ENCODE peak calls at places on chromosomes 4 and X, in ten cellular contexts. One of them, this sample, is unnamed.
A peak's percentile ranks its signal among the peaks of the same experiment; 100 is the strongest.

GRCh38 chr4:72383439-72383838 is 185.6 kb downstream of the ADAMTS3 start:
- DNase-seq in breast epithelium: no peak
- DNase-seq in GM13977: no peak
- DNase-seq in CD4-positive, alpha-beta T cell: no peak
- DNase-seq in BJ: no peak
- DNase-seq in hepatocyte: no peak
- DNase-seq in WTC11: no peak
- DNase-seq in progenitor cell of endocrine pancreas: no peak
- DNase-seq in psoas muscle: no peak
- DNase-seq in fibroblast of pulmonary artery: no peak
- DNase-seq in this sample: no peak

GRCh38 chrX:104335765-104336164 is 81.0 kb upstream of the ESX1 start:
- DNase-seq in BJ: peak; percentile 77
- DNase-seq in WTC11: no peak
- DNase-seq in progenitor cell of endocrine pancreas: no peak
- DNase-seq in GM13977: no peak
- DNase-seq in psoas muscle: no peak
- DNase-seq in breast epithelium: no peak
- DNase-seq in hepatocyte: no peak
- DNase-seq in CD4-positive, alpha-beta T cell: no peak
- DNase-seq in fibroblast of pulmonary artery: peak; percentile 66
- DNase-seq in this sample: peak; percentile 38

GRCh38 chr4:40687676-40688389 is 58.2 kb upstream of the RBM47 start:
- DNase-seq in BJ: no peak
- DNase-seq in breast epithelium: no peak
- DNase-seq in WTC11: no peak
- DNase-seq in hepatocyte: no peak
- DNase-seq in progenitor cell of endocrine pancreas: no peak
- DNase-seq in psoas muscle: no peak
- DNase-seq in GM13977: no peak
- DNase-seq in CD4-positive, alpha-beta T cell: no peak
- DNase-seq in fibroblast of pulmonary artery: peak; percentile 42
- DNase-seq in this sample: no peak

GRCh38 chr4:91285485-91285884 is 1018.3 kb upstream of the GRID2 start:
- DNase-seq in breast epithelium: no peak
- DNase-seq in BJ: no peak
- DNase-seq in progenitor cell of endocrine pancreas: no peak
- DNase-seq in fibroblast of pulmonary artery: no peak
- DNase-seq in psoas muscle: no peak
- DNase-seq in WTC11: no peak
- DNase-seq in hepatocyte: no peak
- DNase-seq in CD4-positive, alpha-beta T cell: no peak
- DNase-seq in GM13977: no peak
- DNase-seq in this sample: no peak

GRCh38 chr4:19152264-19152663 is 1099.4 kb upstream of the SLIT2 start:
- DNase-seq in hepatocyte: no peak
- DNase-seq in GM13977: no peak
- DNase-seq in BJ: no peak
- DNase-seq in breast epithelium: no peak
- DNase-seq in WTC11: no peak
- DNase-seq in CD4-positive, alpha-beta T cell: no peak
- DNase-seq in fibroblast of pulmonary artery: no peak
- DNase-seq in progenitor cell of endocrine pancreas: no peak
- DNase-seq in psoas muscle: no peak
- DNase-seq in this sample: no peak

GRCh38 chrX:148661035-148661434 is 160.6 kb downstream of the AFF2 start:
- DNase-seq in breast epithelium: no peak
- DNase-seq in hepatocyte: no peak
- DNase-seq in GM13977: no peak
- DNase-seq in progenitor cell of endocrine pancreas: no peak
- DNase-seq in fibroblast of pulmonary artery: peak; percentile 10
- DNase-seq in WTC11: no peak
- DNase-seq in BJ: no peak
- DNase-seq in psoas muscle: no peak
- DNase-seq in CD4-positive, alpha-beta T cell: no peak
- DNase-seq in this sample: no peak

GRCh38 chr4:147526272-147526654 is 45.4 kb downstream of the EDNRA start:
- DNase-seq in WTC11: no peak
- DNase-seq in psoas muscle: no peak
- DNase-seq in BJ: no peak
- DNase-seq in hepatocyte: no peak
- DNase-seq in CD4-positive, alpha-beta T cell: no peak
- DNase-seq in progenitor cell of endocrine pancreas: no peak
- DNase-seq in GM13977: peak; percentile 12
- DNase-seq in fibroblast of pulmonary artery: no peak
- DNase-seq in breast epithelium: no peak
- DNase-seq in this sample: no peak

GRCh38 chrX:86171366-86171765 is 23.1 kb downstream of the DACH2 start:
- DNase-seq in CD4-positive, alpha-beta T cell: no peak
- DNase-seq in hepatocyte: peak; percentile 39
- DNase-seq in fibroblast of pulmonary artery: peak; percentile 6
- DNase-seq in progenitor cell of endocrine pancreas: no peak
- DNase-seq in WTC11: peak; percentile 16
- DNase-seq in BJ: no peak
- DNase-seq in psoas muscle: no peak
- DNase-seq in breast epithelium: no peak
- DNase-seq in GM13977: no peak
- DNase-seq in this sample: no peak

GRCh38 chr4:81256059-81256635 is 41.1 kb upstream of the PRKG2 start:
- DNase-seq in BJ: no peak
- DNase-seq in progenitor cell of endocrine pancreas: no peak
- DNase-seq in WTC11: no peak
- DNase-seq in psoas muscle: no peak
- DNase-seq in breast epithelium: no peak
- DNase-seq in fibroblast of pulmonary artery: no peak
- DNase-seq in GM13977: no peak
- DNase-seq in CD4-positive, alpha-beta T cell: no peak
- DNase-seq in hepatocyte: no peak
- DNase-seq in this sample: no peak

GRCh38 chr4:36392049-36392448 is 110.6 kb downstream of the DTHD1 start:
- DNase-seq in WTC11: no peak
- DNase-seq in psoas muscle: no peak
- DNase-seq in CD4-positive, alpha-beta T cell: no peak
- DNase-seq in progenitor cell of endocrine pancreas: no peak
- DNase-seq in fibroblast of pulmonary artery: no peak
- DNase-seq in BJ: no peak
- DNase-seq in hepatocyte: peak; percentile 27
- DNase-seq in GM13977: no peak
- DNase-seq in breast epithelium: no peak
- DNase-seq in this sample: no peak

GRCh38 chr4:7512946-7513345 is 78.2 kb upstream of the PSAPL1 start:
- DNase-seq in fibroblast of pulmonary artery: no peak
- DNase-seq in hepatocyte: no peak
- DNase-seq in progenitor cell of endocrine pancreas: no peak
- DNase-seq in WTC11: no peak
- DNase-seq in psoas muscle: no peak
- DNase-seq in BJ: no peak
- DNase-seq in breast epithelium: no peak
- DNase-seq in GM13977: no peak
- DNase-seq in CD4-positive, alpha-beta T cell: no peak
- DNase-seq in this sample: no peak

GRCh38 chr4:110614173-110614948 is 8.5 kb downstream of the PITX2 start:
- DNase-seq in fibroblast of pulmonary artery: no peak
- DNase-seq in psoas muscle: no peak
- DNase-seq in hepatocyte: no peak
- DNase-seq in progenitor cell of endocrine pancreas: no peak
- DNase-seq in BJ: no peak
- DNase-seq in GM13977: peak; percentile 17
- DNase-seq in WTC11: peak; percentile 74
- DNase-seq in breast epithelium: no peak
- DNase-seq in CD4-positive, alpha-beta T cell: no peak
- DNase-seq in this sample: no peak

GRCh38 chr4:149409186-149410056 is 406.2 kb downstream of the IQCM start:
- DNase-seq in hepatocyte: no peak
- DNase-seq in CD4-positive, alpha-beta T cell: no peak
- DNase-seq in progenitor cell of endocrine pancreas: no peak
- DNase-seq in GM13977: no peak
- DNase-seq in BJ: peak; percentile 19
- DNase-seq in fibroblast of pulmonary artery: peak; percentile 89
- DNase-seq in breast epithelium: no peak
- DNase-seq in WTC11: no peak
- DNase-seq in psoas muscle: peak; percentile 44
- DNase-seq in this sample: peak; percentile 57

GRCh38 chrX:13487731-13488505 is 81.5 kb upstream of the EGFL6 start:
- DNase-seq in fibroblast of pulmonary artery: peak; percentile 91
- DNase-seq in WTC11: peak; percentile 9
- DNase-seq in CD4-positive, alpha-beta T cell: peak; percentile 13
- DNase-seq in breast epithelium: no peak
- DNase-seq in GM13977: peak; percentile 60
- DNase-seq in progenitor cell of endocrine pancreas: no peak
- DNase-seq in hepatocyte: peak; percentile 85
- DNase-seq in psoas muscle: no peak
- DNase-seq in BJ: peak; percentile 70
- DNase-seq in this sample: peak; percentile 67

GRCh38 chrX:97309717-97310116 is 426.0 kb downstream of the RPA4 start:
- DNase-seq in BJ: no peak
- DNase-seq in hepatocyte: no peak
- DNase-seq in psoas muscle: no peak
- DNase-seq in WTC11: no peak
- DNase-seq in progenitor cell of endocrine pancreas: no peak
- DNase-seq in breast epithelium: no peak
- DNase-seq in fibroblast of pulmonary artery: no peak
- DNase-seq in GM13977: no peak
- DNase-seq in CD4-positive, alpha-beta T cell: no peak
- DNase-seq in this sample: no peak

GRCh38 chrX:20471483-20471882 is 204.8 kb upstream of the RPS6KA3 start:
- DNase-seq in WTC11: no peak
- DNase-seq in hepatocyte: no peak
- DNase-seq in psoas muscle: no peak
- DNase-seq in progenitor cell of endocrine pancreas: no peak
- DNase-seq in GM13977: no peak
- DNase-seq in CD4-positive, alpha-beta T cell: no peak
- DNase-seq in breast epithelium: no peak
- DNase-seq in fibroblast of pulmonary artery: no peak
- DNase-seq in BJ: no peak
- DNase-seq in this sample: no peak

GRCh38 chrX:144732588-144732987 is 514.7 kb upstream of the SPANXN1 start:
- DNase-seq in CD4-positive, alpha-beta T cell: no peak
- DNase-seq in WTC11: no peak
- DNase-seq in psoas muscle: no peak
- DNase-seq in GM13977: no peak
- DNase-seq in BJ: no peak
- DNase-seq in breast epithelium: no peak
- DNase-seq in fibroblast of pulmonary artery: no peak
- DNase-seq in progenitor cell of endocrine pancreas: no peak
- DNase-seq in hepatocyte: no peak
- DNase-seq in this sample: no peak

DNA sequence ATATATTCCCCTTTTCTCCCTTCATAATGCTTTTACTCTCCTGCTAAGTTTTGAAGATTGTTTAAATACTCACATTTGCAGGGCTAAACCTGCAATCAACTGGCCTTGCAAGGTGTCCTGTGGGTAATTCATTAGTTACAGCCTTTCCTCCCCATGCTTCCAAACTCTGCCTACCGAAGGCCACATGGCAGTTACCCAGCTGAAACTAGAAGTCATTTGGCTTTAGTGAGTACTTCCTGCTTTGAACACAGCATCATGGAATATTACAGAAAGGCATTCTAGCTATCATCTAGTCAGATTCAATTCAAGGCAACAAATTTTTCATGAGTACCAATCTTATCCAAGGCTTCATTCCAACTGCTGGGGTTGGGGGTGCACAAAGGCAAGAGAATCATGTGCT is 55.6 kb downstream of the SRPX start:
- DNase-seq in BJ: no peak
- DNase-seq in WTC11: no peak
- DNase-seq in psoas muscle: no peak
- DNase-seq in CD4-positive, alpha-beta T cell: no peak
- DNase-seq in progenitor cell of endocrine pancreas: no peak
- DNase-seq in breast epithelium: no peak
- DNase-seq in hepatocyte: no peak
- DNase-seq in fibroblast of pulmonary artery: no peak
- DNase-seq in GM13977: no peak
- DNase-seq in this sample: no peak
- TF ChIP-seq CTCF in BJ: no peak
- TF ChIP-seq CTCF in WTC11: no peak
- TF ChIP-seq CTCF in psoas muscle: no peak
- TF ChIP-seq CTCF in CD4-positive, alpha-beta T cell: no peak
- TF ChIP-seq CTCF in progenitor cell of endocrine pancreas: no peak
- TF ChIP-seq CTCF in breast epithelium: no peak
- TF ChIP-seq CTCF in hepatocyte: no peak
- TF ChIP-seq CTCF in fibroblast of pulmonary artery: no peak
- TF ChIP-seq CTCF in GM13977: no peak
- TF ChIP-seq CTCF in this sample: no peak

GRCh38 chrX:123277821-123278220 is 93.7 kb downstream of the GRIA3 start:
- DNase-seq in breast epithelium: no peak
- DNase-seq in psoas muscle: no peak
- DNase-seq in hepatocyte: no peak
- DNase-seq in CD4-positive, alpha-beta T cell: no peak
- DNase-seq in fibroblast of pulmonary artery: no peak
- DNase-seq in progenitor cell of endocrine pancreas: no peak
- DNase-seq in BJ: no peak
- DNase-seq in WTC11: no peak
- DNase-seq in GM13977: no peak
- DNase-seq in this sample: no peak

GRCh38 chrX:123277347-123277746 is 93.3 kb downstream of the GRIA3 start:
- DNase-seq in BJ: no peak
- DNase-seq in hepatocyte: no peak
- DNase-seq in psoas muscle: no peak
- DNase-seq in progenitor cell of endocrine pancreas: no peak
- DNase-seq in fibroblast of pulmonary artery: no peak
- DNase-seq in CD4-positive, alpha-beta T cell: no peak
- DNase-seq in GM13977: no peak
- DNase-seq in WTC11: no peak
- DNase-seq in breast epithelium: no peak
- DNase-seq in this sample: no peak

GRCh38 chrX:123274796-123275195 is 90.7 kb downstream of the GRIA3 start:
- DNase-seq in breast epithelium: no peak
- DNase-seq in WTC11: no peak
- DNase-seq in hepatocyte: no peak
- DNase-seq in BJ: no peak
- DNase-seq in fibroblast of pulmonary artery: peak; percentile 2
- DNase-seq in CD4-positive, alpha-beta T cell: no peak
- DNase-seq in progenitor cell of endocrine pancreas: no peak
- DNase-seq in GM13977: no peak
- DNase-seq in psoas muscle: no peak
- DNase-seq in this sample: no peak
- TF ChIP-seq CTCF in breast epithelium: no peak
- TF ChIP-seq CTCF in WTC11: no peak
- TF ChIP-seq CTCF in hepatocyte: no peak
- TF ChIP-seq CTCF in BJ: no peak
- TF ChIP-seq CTCF in fibroblast of pulmonary artery: no peak
- TF ChIP-seq CTCF in CD4-positive, alpha-beta T cell: no peak
- TF ChIP-seq CTCF in progenitor cell of endocrine pancreas: no peak
- TF ChIP-seq CTCF in GM13977: no peak
- TF ChIP-seq CTCF in psoas muscle: no peak
- TF ChIP-seq CTCF in this sample: no peak

GRCh38 chr4:41882622-41883347 is 52.4 kb upstream of the TMEM33 start:
- DNase-seq in progenitor cell of endocrine pancreas: no peak
- DNase-seq in WTC11: peak; percentile 60
- DNase-seq in hepatocyte: peak; percentile 54
- DNase-seq in fibroblast of pulmonary artery: peak; percentile 42
- DNase-seq in breast epithelium: peak; percentile 54
- DNase-seq in psoas muscle: no peak
- DNase-seq in GM13977: peak; percentile 91
- DNase-seq in BJ: no peak
- DNase-seq in CD4-positive, alpha-beta T cell: peak; percentile 36
- DNase-seq in this sample: no peak
- TF ChIP-seq CTCF in progenitor cell of endocrine pancreas: peak; percentile 99
- TF ChIP-seq CTCF in WTC11: peak; percentile 82
- TF ChIP-seq CTCF in hepatocyte: peak; percentile 93
- TF ChIP-seq CTCF in fibroblast of pulmonary artery: peak; percentile 73
- TF ChIP-seq CTCF in breast epithelium: peak; percentile 29
- TF ChIP-seq CTCF in psoas muscle: peak; percentile 86
- TF ChIP-seq CTCF in GM13977: peak; percentile 90
- TF ChIP-seq CTCF in BJ: peak; percentile 93
- TF ChIP-seq CTCF in CD4-positive, alpha-beta T cell: peak; percentile 92
- TF ChIP-seq CTCF in this sample: peak; percentile 94

GRCh38 chr4:187474238-187474637 is 521.3 kb upstream of the ZFP42 start:
- DNase-seq in WTC11: no peak
- DNase-seq in hepatocyte: no peak
- DNase-seq in CD4-positive, alpha-beta T cell: no peak
- DNase-seq in BJ: no peak
- DNase-seq in breast epithelium: no peak
- DNase-seq in progenitor cell of endocrine pancreas: no peak
- DNase-seq in GM13977: no peak
- DNase-seq in fibroblast of pulmonary artery: no peak
- DNase-seq in psoas muscle: no peak
- DNase-seq in this sample: no peak
- TF ChIP-seq CTCF in WTC11: no peak
- TF ChIP-seq CTCF in hepatocyte: no peak
- TF ChIP-seq CTCF in CD4-positive, alpha-beta T cell: no peak
- TF ChIP-seq CTCF in BJ: no peak
- TF ChIP-seq CTCF in breast epithelium: no peak
- TF ChIP-seq CTCF in progenitor cell of endocrine pancreas: no peak
- TF ChIP-seq CTCF in GM13977: no peak
- TF ChIP-seq CTCF in fibroblast of pulmonary artery: no peak
- TF ChIP-seq CTCF in psoas muscle: no peak
- TF ChIP-seq CTCF in this sample: no peak

This sample was measured in AG09319.